ENCODE peak calls at places on chromosomes 7 and 10, in six cellular contexts. O, N, E, Z, P and F are unnamed samples.

GRCh38 chr10:47309403-47310089 is 9.5 kb downstream of the GDF10 start:
- DNase-seq in Z (no peak), E (no peak), N (no peak), P (no peak), O (no peak), F (no peak)

GRCh38 chr10:27998178-27998953 is 513 bp downstream of the ODAD2 start:
- DNase-seq in E (peak), O (peak), Z (peak), P (no peak), N (peak), F (no peak)

GRCh38 chr10:124640538-124641231 is 103.5 kb downstream of the FAM53B start:
- DNase-seq in O (no peak), N (no peak), P (no peak), Z (peak), E (no peak), F (no peak)

GRCh38 chr10:77801474-77802238 is 124.9 kb downstream of the DLG5 start:
- DNase-seq in O (no peak), N (no peak), E (peak), Z (no peak), P (no peak), F (no peak)

GRCh38 chr10:75425291-75426079 is 5.9 kb upstream of the LRMDA start:
- DNase-seq in N (no peak), E (no peak), P (no peak), O (no peak), Z (no peak), F (no peak)

GRCh38 chr10:101161494-101162299 is 30.6 kb downstream of the TLX1 start:
- DNase-seq in N (peak), E (peak), Z (peak), O (peak), P (no peak), F (peak)

GRCh38 chr10:4334076-4334475 is 491.9 kb upstream of the AKR1E2 start:
- DNase-seq in N (no peak), P (no peak), E (no peak), O (no peak), Z (no peak), F (no peak)

GRCh38 chr10:102225646-102226541 is at the start of gene ELOVL3:
- DNase-seq in O (peak), E (peak), P (peak), Z (peak), N (peak), F (peak)

GRCh38 chr10:114404171-114405010 is at the start of gene AFAP1L2:
- DNase-seq in E (no peak), P (no peak), O (no peak), Z (no peak), N (peak), F (peak)

GRCh38 chr10:6794441-6794840 is 214.4 kb upstream of the PRKCQ start:
- DNase-seq in E (no peak), N (no peak), P (no peak), Z (no peak), O (no peak), F (no peak)

GRCh38 chr7:55100172-55100961 is 81.5 kb downstream of the EGFR start:
- DNase-seq in Z (peak), P (no peak), O (peak), E (peak), N (peak), F (peak)

GRCh38 chr10:96814264-96814663 is 17.8 kb upstream of the LCOR start:
- DNase-seq in E (peak), P (no peak), Z (peak), N (no peak), O (peak), F (no peak)

GRCh38 chr7:87218941-87219544 is 489 bp downstream of the TMEM243 start:
- DNase-seq in O (peak), Z (peak), E (peak), P (no peak), N (peak), F (peak)

GRCh38 chr10:21506351-21506750 is 19.1 kb downstream of the SKIDA1 start:
- DNase-seq in E (no peak), P (no peak), N (no peak), O (no peak), Z (no peak), F (no peak)

GRCh38 chr7:2510909-2511768 is 8.4 kb upstream of the LFNG start:
- DNase-seq in O (no peak), P (no peak), N (no peak), Z (no peak), E (no peak), F (peak)

GRCh38 chr10:50382576-50383023 is 131.3 kb upstream of the ASAH2 start:
- DNase-seq in Z (no peak), N (no peak), O (no peak), E (no peak), P (no peak), F (no peak)

GRCh38 chr10:61397175-61397986 is 55.8 kb downstream of the TMEM26 start:
- DNase-seq in N (no peak), Z (peak), P (no peak), O (no peak), E (peak), F (no peak)

GRCh38 chr10:10826125-10826524 is 191.5 kb upstream of the CELF2 start:
- DNase-seq in P (no peak), Z (peak), N (no peak), E (peak), O (no peak), F (no peak)

GRCh38 chr7:115087437-115087836 is 165.5 kb downstream of the MDFIC start:
- DNase-seq in O (peak), E (peak), Z (peak), P (no peak), N (no peak), F (no peak)

GRCh38 chr7:16982640-16983103 is 100.9 kb upstream of the AGR3 start:
- DNase-seq in O (peak), E (peak), N (no peak), P (no peak), Z (peak), F (no peak)

GRCh38 chr7:50307368-50308012 is 3.0 kb downstream of the IKZF1 start:
- DNase-seq in Z (no peak), E (no peak), P (no peak), O (no peak), N (no peak), F (no peak)

GRCh38 chr10:88892223-88892967 is 12.3 kb downstream of the STAMBPL1 start:
- DNase-seq in E (peak), P (no peak), Z (peak), O (no peak), N (no peak), F (no peak)

GRCh38 chr7:149878523-149878921 is 4.8 kb downstream of the ATP6V0E2 start:
- DNase-seq in E (no peak), P (no peak), N (no peak), Z (no peak), O (no peak), F (no peak)

GRCh38 chr7:111855161-111855841 is 293.0 kb upstream of the IMMP2L start:
- DNase-seq in N (no peak), O (peak), P (no peak), Z (peak), E (peak), F (peak)

GRCh38 chr7:24050991-24051529 is 232.9 kb upstream of the NPY start:
- DNase-seq in N (no peak), O (no peak), P (no peak), Z (no peak), E (no peak), F (no peak)

GRCh38 chr10:98314577-98315284 is 46.7 kb upstream of the LOXL4 start:
- DNase-seq in N (no peak), E (no peak), O (no peak), P (no peak), Z (peak), F (peak)

GRCh38 chr10:123564631-123565030 is 101.5 kb upstream of the GPR26 start:
- DNase-seq in E (no peak), N (no peak), O (no peak), P (no peak), Z (no peak), F (no peak)

GRCh38 chr10:63761243-63761642 is 240.0 kb downstream of the REEP3 start:
- DNase-seq in E (no peak), O (peak), Z (no peak), N (no peak), P (no peak), F (no peak)

GRCh38 chr7:103031024-103031423 is 43.6 kb downstream of the FBXL13 start:
- DNase-seq in Z (no peak), P (no peak), O (no peak), E (no peak), N (no peak), F (no peak)

GRCh38 chr7:123099712-123100111 is 100.1 kb downstream of the SLC13A1 start:
- DNase-seq in O (no peak), N (no peak), P (no peak), E (no peak), Z (no peak), F (no peak)

GRCh38 chr7:139618482-139619366 is 95.2 kb downstream of the CLEC2L start:
- DNase-seq in E (peak), N (peak), O (peak), Z (peak), P (no peak), F (peak)

GRCh38 chr7:27412164-27412563 is 169.6 kb downstream of the EVX1 start:
- DNase-seq in N (no peak), O (no peak), P (no peak), Z (no peak), E (no peak), F (no peak)

GRCh38 chr10:101485681-101486554 is 102.1 kb downstream of the POLL start:
- DNase-seq in E (no peak), N (peak), O (no peak), Z (peak), P (no peak), F (peak)

GRCh38 chr7:56079450-56080185 is 13.1 kb downstream of the PHKG1 start:
- DNase-seq in N (peak), Z (peak), O (no peak), P (no peak), E (peak), F (peak)

GRCh38 chr7:47327698-47328391 is 254.1 kb downstream of the TNS3 start:
- DNase-seq in N (peak), P (peak), O (peak), Z (peak), E (peak), F (peak)

GRCh38 chr7:132655071-132655761 is 78.9 kb upstream of the PLXNA4 start:
- DNase-seq in O (no peak), E (no peak), N (no peak), Z (peak), P (no peak), F (peak)

GRCh38 chr7:28052933-28053332 is 127.7 kb downstream of the JAZF1 start:
- DNase-seq in P (no peak), N (no peak), E (peak), O (no peak), Z (peak), F (no peak)

GRCh38 chr10:94992811-94993210 is 54.4 kb downstream of the CYP2C9 start:
- DNase-seq in N (no peak), P (no peak), Z (no peak), O (peak), E (no peak), F (no peak)

GRCh38 chr10:122251459-122252255 is 19.4 kb upstream of the BTBD16 start:
- DNase-seq in E (peak), O (no peak), Z (no peak), P (no peak), N (no peak), F (no peak)

GRCh38 chr7:18140943-18141342 is 113.3 kb upstream of the PRPS1L1 start:
- DNase-seq in O (no peak), E (no peak), N (no peak), P (no peak), Z (no peak), F (no peak)
- H3K27ac ChIP-seq in O (no peak), E (no peak), N (no peak), P (no peak), Z (no peak), F (no peak)

GRCh38 chr10:92153-92552 is 43.1 kb upstream of the TUBB8 start:
- DNase-seq in N (no peak), Z (no peak), E (no peak), P (no peak), O (no peak), F (no peak)
- H3K4me3 ChIP-seq in N (no peak), Z (no peak), E (no peak), P (no peak), O (no peak), F (no peak)

GRCh38 chr7:868189-868486 is 8.2 kb upstream of the GET4 start:
- DNase-seq in N (no peak), P (no peak), E (no peak), O (no peak), Z (no peak), F (no peak)

GRCh38 chr7:863106-863505 is 13.2 kb upstream of the GET4 start:
- DNase-seq in N (no peak), Z (no peak), P (no peak), O (no peak), E (no peak), F (no peak)

GRCh38 chr7:867406-868188 is 8.8 kb upstream of the GET4 start:
- DNase-seq in O (no peak), N (peak), P (peak), E (peak), Z (peak), F (peak)

GRCh38 chr7:867001-867405 is 9.4 kb upstream of the GET4 start:
- DNase-seq in P (peak), N (peak), O (no peak), Z (peak), E (peak), F (peak)

DNA sequence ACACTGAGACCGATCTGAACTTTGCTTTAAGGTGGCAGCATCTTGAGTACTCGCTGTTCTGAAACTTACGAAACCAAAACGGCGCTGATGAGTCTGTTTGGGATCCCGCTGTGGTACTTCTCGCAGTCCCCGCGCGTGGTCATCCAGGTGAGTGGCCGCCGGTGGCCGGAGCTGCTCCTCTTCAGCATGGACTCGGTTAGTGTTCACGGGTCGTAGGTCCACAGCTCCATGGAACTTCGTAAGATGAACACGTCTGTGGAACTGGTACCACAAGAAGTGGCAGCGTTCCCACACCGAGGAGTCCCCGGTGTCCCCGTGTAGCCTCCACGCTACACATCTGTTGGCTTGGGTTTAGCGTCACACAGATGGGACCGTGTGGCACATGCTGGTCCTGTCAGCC is 10.4 kb upstream of the GET4 start:
- DNase-seq in O (no peak), Z (no peak), E (no peak), N (no peak), P (no peak), F (no peak)
- H3K27ac ChIP-seq in O (no peak), Z (peak), E (peak), N (peak), P (peak), F (no peak)

GRCh38 chr10:130998642-130999041 is 312.9 kb downstream of the TCERG1L start:
- DNase-seq in E (no peak), O (no peak), N (no peak), P (no peak), Z (no peak), F (no peak)
- H3K4me3 ChIP-seq in E (no peak), O (no peak), N (no peak), P (no peak), Z (no peak), F (no peak)

DNA sequence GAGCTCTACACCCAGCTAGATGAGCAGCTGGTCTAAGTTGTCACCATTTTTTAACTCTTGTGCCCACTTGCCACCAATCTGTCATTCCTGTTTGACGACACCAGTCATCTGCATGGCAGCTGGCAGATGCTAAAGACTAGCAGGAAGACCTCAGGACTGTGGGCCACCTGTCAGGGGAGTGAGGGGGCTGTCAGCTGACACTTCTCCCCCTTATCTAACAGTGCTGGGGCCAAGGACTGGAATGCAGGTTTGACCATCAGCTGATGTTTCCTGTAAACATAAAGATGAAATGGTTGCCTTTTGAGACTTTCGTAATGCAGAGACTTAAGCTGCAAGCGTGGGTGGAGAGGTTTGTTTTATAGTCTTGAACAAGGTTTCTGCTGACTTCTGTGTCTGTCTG is 93.5 kb downstream of the WNT2 start:
- DNase-seq in Z (peak), O (peak), E (peak), N (no peak), P (no peak), F (no peak)
- H3K27ac ChIP-seq in Z (peak), O (peak), E (peak), N (no peak), P (no peak), F (no peak)

DNA sequence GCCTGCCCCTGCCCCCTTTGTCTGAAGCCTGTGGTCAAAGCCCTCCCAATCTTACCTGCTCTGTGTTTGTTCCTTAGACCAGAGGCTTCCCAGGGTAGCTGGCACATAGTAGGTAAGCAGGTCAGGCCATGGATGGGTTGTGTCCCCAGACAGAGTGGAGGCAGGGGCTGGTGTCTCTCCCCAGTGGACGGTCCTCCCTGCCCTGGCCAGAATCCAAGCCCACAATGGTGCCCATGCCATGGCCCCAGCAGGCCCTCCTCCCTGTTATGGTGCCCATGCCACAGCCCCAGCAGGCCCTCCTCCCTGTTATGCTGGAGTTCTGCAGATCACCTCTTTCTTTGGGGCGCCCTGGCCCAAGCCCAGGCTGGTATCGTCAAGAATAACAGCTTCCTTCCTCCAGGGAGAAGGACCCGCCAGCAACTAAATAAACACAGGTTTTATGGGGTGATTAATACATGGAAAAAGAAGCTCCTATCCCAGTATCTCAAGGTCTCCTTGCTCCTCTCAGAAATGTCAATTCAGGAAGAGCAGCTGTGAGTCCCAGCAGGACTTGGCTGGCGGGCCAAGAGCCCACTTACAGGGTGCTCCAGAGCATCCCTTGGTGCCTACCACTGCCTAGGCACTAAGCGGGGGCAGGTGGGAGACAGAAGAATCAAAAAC is 82.0 kb downstream of the NEURL1 start:
- DNase-seq in N (no peak), P (no peak), E (no peak), O (no peak), Z (no peak), F (no peak)
- H3K4me3 ChIP-seq in N (no peak), P (no peak), E (no peak), O (no peak), Z (no peak), F (no peak)

DNA sequence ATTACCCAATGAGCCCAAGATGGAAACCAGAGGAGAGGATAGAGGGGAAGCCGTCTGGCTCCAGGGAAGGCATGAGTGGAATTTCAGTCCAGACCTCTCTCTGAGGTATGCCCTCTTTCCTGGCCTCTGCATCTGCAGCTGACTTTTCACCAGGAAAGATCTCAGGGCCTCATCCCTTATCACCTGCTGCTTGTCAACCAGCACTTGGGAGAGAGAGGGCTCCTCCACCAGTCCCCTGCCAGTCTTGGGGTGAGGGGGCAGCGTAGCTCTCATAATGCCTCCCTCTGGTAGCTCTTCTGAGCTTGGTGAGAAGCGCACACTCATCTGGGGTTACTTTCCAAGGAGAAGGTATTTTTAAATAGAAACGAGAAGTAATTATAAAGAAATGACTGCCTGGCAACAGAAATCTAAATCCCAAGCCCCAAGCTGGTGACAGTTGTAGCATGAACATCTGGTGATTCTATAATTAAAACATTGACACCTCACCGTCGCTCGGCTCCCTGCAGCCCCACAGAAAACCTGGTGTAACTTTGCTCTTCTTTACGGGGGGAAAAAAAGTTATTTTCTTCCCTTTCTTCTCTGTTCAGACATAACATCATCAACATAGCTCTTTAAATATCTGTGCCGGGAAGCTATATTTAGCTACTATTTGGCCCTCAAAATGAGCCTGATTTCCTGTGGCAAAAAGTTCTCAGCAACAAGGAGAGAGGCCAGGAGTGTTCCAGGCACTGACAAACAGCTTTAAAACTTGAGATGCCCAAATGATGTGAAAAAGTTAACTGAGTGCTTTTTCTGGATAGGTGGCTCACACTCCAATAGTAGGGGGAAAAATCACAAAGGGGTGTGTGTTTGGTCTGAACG is 26.9 kb downstream of the HIP1 start:
- DNase-seq in O (peak), Z (peak), P (no peak), E (peak), N (no peak), F (no peak)
- H3K27ac ChIP-seq in O (peak), Z (peak), P (peak), E (peak), N (peak), F (no peak)